ENCODE peak calls at places on chromosomes 6 and 20, in eight cellular contexts. D is neural crest cell, J is kidney epithelial cell, A is fibroblast of pulmonary artery, X is fibroblast of mammary gland, N is glutamatergic neuron, M is GM10248, C is left lung. B is an unnamed sample.

GRCh38 chr20:10696650-10697049 is 22.9 kb upstream of the JAG1 start:
- DNase-seq in M (peak), X (no peak), D (peak), A (no peak), N (peak), J (no peak), C (peak), B (no peak)

GRCh38 chr6:155158044-155158843 is 105.6 kb upstream of the CLDN20 start:
- DNase-seq in M (no peak), X (peak), C (no peak), A (no peak), D (no peak), J (no peak), N (no peak), B (no peak)

GRCh38 chr6:52253494-52253893 is 9.2 kb upstream of the IL17F start:
- DNase-seq in N (no peak), J (no peak), D (no peak), X (peak), A (peak), C (peak), M (no peak), B (no peak)

GRCh38 chr6:126524927-126525326 is 185.0 kb downstream of the CENPW start:
- DNase-seq in N (no peak), A (no peak), M (no peak), J (no peak), X (no peak), C (no peak), D (no peak), B (no peak)

GRCh38 chr20:63745424-63745805 is 5.8 kb downstream of the SLC2A4RG start:
- DNase-seq in N (no peak), X (no peak), D (no peak), M (peak), C (peak), A (no peak), J (no peak), B (no peak)

GRCh38 chr6:36609582-36609981 is 15.4 kb downstream of the SRSF3 start:
- DNase-seq in A (no peak), C (no peak), N (no peak), D (no peak), X (no peak), M (no peak), J (no peak), B (no peak)

GRCh38 chr6:15032015-15032414 is 213.9 kb upstream of the JARID2 start:
- DNase-seq in N (no peak), J (no peak), X (no peak), A (no peak), M (no peak), D (no peak), C (no peak), B (no peak)

GRCh38 chr20:45470262-45470931 is 844 bp downstream of the WFDC2 start:
- DNase-seq in A (peak), M (peak), X (peak), D (peak), C (peak), J (no peak), N (peak), B (peak)

GRCh38 chr6:14381225-14381887 is 263.8 kb downstream of the CD83 start:
- DNase-seq in X (no peak), D (no peak), C (no peak), A (no peak), N (no peak), M (no peak), J (no peak), B (no peak)

GRCh38 chr6:90472716-90473115 is 114.2 kb downstream of the MAP3K7 start:
- DNase-seq in N (no peak), C (no peak), J (no peak), A (no peak), M (no peak), D (no peak), X (no peak), B (no peak)

GRCh38 chr6:122947355-122947754 is 48.7 kb upstream of the CLVS2 start:
- DNase-seq in X (peak), M (peak), A (peak), N (no peak), C (no peak), D (peak), J (no peak), B (no peak)

GRCh38 chr20:9555781-9556180 is 41.4 kb downstream of the LAMP5 start:
- DNase-seq in A (no peak), J (no peak), X (peak), C (no peak), N (no peak), M (no peak), D (no peak), B (no peak)

GRCh38 chr6:165468361-165468760 is 159.0 kb upstream of the C6orf118 start:
- DNase-seq in D (no peak), N (no peak), C (no peak), A (no peak), X (no peak), M (no peak), J (no peak), B (no peak)

GRCh38 chr20:21509597-21510331 is 4.1 kb downstream of the NKX2-2 start:
- DNase-seq in J (no peak), N (peak), M (no peak), X (peak), D (no peak), A (peak), C (peak), B (no peak)

GRCh38 chr6:141833001-141833655 is 299.6 kb upstream of the GJE1 start:
- DNase-seq in C (no peak), X (no peak), M (no peak), N (no peak), D (no peak), A (no peak), J (no peak), B (no peak)

GRCh38 chr20:10647471-10647870 is 26.3 kb downstream of the JAG1 start:
- DNase-seq in C (no peak), N (peak), M (peak), D (no peak), X (peak), J (no peak), A (no peak), B (no peak)

GRCh38 chr6:28553986-28554881 is 28.6 kb downstream of the GPX5 start:
- DNase-seq in D (no peak), J (no peak), A (peak), C (no peak), N (no peak), X (no peak), M (no peak), B (no peak)

GRCh38 chr6:127177030-127177928 is 58.8 kb downstream of the RSPO3 start:
- DNase-seq in N (no peak), D (no peak), C (no peak), J (no peak), M (no peak), X (peak), A (peak), B (no peak)

DNA sequence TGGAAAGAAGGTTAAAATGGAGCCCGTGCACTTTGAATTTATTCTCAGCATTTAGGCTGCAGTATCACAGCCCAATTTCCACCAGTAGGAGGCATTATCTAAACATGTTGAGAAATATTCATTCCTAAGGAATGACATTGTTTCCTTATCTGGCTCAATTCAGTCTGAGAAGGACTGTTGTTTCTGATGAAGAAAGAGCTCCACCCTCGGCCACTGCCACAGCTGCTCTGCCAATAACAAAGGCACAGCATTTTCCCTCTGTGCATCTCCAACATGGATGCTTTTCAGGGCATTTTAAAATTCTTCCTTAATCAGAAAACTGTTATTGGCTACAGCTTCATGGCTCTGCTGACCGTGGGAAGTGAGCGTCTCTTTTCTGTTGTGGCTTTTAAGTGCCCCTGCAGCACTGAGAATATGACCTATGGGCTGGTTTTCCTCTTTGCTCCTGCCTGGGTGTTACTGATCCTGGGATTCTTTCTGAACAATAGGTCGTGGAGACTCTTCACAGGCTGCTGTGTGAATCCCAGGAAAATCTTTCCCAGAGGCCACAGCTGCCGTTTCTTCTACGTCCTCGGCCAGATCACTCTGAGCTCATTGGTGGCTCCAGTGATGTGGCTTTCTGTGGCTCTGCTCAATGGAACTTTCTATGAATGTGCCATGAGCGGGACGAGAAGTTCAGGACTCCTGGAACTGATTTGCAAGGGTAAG is at the start of gene CALHM5:
- DNase-seq in C (no peak), N (no peak), X (peak), M (no peak), J (peak), A (peak), D (no peak), B (no peak)
- TF ChIP-seq CTCF in C (peak), N (peak), X (peak), M (no peak), J (peak), A (peak), D (peak), B (peak)

GRCh38 chr6:104201557-104201956 is 658.2 kb downstream of the HACE1 start:
- DNase-seq in C (no peak), A (no peak), M (no peak), X (no peak), D (no peak), N (no peak), J (no peak), B (no peak)
- TF ChIP-seq CTCF in C (no peak), A (no peak), M (no peak), X (no peak), D (no peak), N (no peak), J (no peak), B (no peak)

GRCh38 chr6:106549521-106549920 is 79.8 kb downstream of the RTN4IP1 start:
- DNase-seq in D (no peak), A (no peak), J (no peak), M (no peak), X (no peak), C (no peak), N (no peak), B (no peak)

GRCh38 chr6:106546322-106547052 is 82.8 kb downstream of the RTN4IP1 start:
- DNase-seq in A (peak), C (no peak), D (no peak), N (no peak), M (no peak), X (peak), J (peak), B (no peak)

GRCh38 chr6:106547053-106547414 is 82.3 kb downstream of the RTN4IP1 start:
- DNase-seq in N (no peak), D (no peak), M (no peak), X (no peak), A (peak), J (no peak), C (no peak), B (no peak)

GRCh38 chr6:106547556-106547955 is 81.7 kb downstream of the RTN4IP1 start:
- DNase-seq in J (no peak), C (no peak), M (no peak), D (no peak), A (no peak), X (peak), N (no peak), B (no peak)

DNA sequence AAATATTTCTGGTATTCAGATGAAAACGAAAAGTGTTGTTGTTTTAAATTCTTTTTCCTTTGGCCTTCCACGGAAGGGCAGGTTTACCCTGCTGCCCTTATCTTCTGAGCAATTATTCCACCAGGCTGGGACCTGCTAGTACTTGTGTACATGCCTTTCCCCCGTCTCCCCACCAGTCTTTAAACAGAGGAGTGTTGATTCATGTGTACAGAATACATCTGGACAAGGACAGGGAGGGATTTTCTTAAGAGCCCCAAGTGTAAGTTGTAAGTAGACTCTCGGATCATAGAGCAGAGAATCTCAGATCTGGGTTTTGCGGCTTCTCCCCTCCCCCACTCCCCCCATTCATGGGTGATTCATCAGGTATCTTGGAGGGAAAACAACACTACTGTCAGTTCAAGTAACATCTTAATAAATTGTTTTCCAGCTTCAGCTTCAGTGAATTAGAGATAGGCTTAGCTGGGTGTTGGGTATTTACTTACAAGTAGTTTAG is 81.3 kb downstream of the RTN4IP1 start:
- DNase-seq in J (peak), X (peak), C (no peak), A (peak), D (no peak), N (no peak), M (no peak), B (no peak)
- TF ChIP-seq CTCF in J (no peak), X (no peak), C (no peak), A (no peak), D (no peak), N (no peak), M (no peak), B (no peak)

DNA sequence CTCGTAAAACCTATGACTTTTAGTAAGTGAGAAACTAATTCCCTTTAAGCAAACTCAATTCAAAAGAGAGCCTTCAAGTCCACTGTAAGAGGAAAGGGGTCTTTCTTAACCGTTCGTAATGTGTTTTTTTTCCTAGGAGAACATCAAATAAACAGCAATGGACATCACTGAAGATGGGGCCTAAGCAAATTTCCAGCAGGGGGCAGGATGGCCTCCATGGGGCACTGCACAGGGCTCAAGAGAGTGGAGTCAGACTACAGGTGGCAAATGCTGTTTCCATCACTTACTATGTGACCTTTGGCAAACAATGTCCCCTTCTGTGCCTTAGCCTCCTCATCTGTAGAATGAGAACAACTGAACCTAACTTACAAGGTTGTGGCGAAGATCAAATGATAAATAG is 88.7 kb downstream of the ARHGAP18 start:
- DNase-seq in N (no peak), A (no peak), X (peak), C (no peak), D (no peak), M (no peak), J (no peak), B (no peak)
- TF ChIP-seq CTCF in N (peak), A (peak), X (peak), C (no peak), D (peak), M (peak), J (peak), B (peak)

DNA sequence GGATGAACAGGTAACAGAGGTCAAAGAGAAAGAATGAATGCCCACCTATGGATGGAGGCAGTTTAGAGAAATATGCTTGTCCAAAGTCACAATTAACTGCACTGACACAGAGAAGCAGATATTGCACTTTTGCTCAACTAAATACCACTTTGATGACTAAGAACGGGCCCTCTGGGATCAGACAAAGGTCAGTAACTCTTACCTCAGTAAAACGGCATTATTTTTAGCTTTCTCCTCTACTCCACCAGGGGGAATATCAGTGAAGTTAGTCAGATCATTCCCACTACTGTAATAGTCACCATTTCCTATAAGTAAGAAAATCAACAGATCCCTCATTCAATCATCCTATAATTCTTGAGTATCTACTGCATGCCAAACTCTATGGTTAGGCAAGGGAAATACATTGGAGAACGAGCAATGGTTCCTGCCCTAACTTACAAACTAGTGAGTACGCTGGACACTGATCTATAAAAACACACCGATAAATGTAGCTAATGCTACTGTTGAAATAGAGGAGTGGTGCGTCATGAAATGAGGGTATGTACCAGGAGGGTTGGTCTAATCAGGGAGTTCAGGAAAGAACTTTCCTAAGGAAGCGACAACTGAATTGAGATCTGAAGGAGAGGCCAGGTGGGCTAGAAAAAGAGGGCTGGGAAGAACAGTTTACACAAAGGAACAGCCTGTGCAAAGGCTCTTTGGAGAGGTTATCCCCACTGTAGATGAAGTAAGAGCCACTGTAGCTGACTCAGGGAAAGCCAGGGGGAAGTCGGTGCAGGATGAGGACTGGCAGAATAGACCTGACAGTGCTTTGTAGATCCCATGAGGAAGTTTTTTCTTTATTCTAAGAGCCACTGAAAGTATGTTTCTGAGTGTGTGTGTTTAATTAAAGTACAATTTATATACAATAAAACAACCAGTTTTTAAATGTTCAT is 9.2 kb downstream of the ECI2 start:
- DNase-seq in A (peak), M (no peak), X (peak), C (no peak), N (no peak), J (peak), D (no peak), B (no peak)
- TF ChIP-seq CTCF in A (peak), M (no peak), X (peak), C (no peak), N (no peak), J (peak), D (peak), B (no peak)

DNA sequence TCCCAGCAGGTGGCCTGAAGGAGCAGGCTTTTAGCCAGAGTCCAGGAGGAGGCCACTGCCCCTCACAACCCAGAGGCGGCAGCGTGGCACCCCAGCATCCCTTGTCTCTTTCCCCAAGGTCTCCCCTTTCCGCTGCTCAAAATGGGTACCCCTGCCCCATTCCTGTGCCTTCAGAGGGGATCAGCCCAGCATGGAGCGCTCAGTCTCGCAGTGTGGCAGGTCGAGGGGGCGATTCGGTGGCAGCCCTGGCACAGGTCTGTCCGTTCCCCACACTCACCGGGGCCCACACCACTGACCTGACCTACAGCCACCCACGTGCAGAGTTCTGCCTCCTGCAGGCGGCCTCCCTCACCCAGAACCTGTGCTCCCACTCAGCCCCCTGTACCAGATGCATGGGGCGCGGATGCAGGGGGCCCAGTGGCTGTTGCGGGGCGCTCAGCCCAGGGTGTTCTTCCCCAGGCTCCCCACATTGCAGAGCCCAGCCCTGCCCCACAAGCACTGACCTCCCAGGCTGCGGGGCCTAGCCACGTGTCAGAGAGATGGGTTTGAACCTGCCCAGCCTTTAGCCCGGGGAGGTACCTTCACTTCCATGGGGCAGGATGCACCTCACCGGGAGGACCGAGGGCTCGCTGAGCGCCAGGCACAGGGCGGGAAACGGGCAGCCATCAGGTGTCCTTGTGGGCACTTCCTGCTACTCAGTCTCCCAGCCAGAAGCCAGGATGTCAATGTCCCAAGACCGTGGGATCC is 41.8 kb downstream of the DSTN start:
- DNase-seq in N (peak), A (no peak), J (no peak), D (no peak), X (peak), C (peak), M (peak), B (no peak)
- TF ChIP-seq CTCF in N (peak), A (peak), J (peak), D (peak), X (peak), C (no peak), M (no peak), B (peak)

DNA sequence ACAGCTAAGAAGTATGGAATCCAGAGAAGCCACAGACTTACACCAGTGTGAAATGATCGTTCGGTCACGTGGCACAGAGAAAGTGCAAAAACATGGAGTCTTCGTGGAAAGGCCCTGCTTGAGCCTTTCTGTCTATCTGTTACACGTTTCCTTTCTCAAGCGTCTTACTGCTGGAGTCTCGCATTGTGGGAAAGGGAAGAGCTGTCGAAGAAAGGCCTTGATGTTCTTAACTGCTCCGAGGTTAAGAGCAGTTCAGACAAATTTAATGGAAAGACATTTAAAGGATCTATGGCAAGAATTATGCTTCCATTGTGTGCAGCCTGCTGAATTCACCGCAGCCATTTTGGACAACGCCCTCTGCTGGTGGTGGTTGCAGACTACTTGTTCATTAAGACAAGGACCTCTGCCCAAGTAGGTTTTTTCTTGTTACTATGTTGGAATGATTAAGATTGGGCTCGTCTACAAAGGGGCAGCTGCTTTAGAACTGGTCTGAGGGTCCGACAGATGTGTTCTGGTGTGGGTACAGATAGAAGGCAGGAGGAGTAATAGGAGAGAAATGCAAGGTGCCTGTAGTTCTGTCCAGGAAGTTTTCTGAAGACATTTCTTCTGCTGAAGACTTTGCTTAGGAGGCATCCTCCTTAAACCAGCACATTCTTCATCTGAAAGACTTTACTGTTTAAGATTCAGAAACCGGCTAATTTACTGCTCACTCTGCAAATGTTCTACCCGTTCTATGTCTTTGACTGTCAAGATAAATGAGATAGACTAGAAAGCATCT is 24.7 kb upstream of the CCN6 start:
- DNase-seq in M (peak), X (peak), J (no peak), C (no peak), N (peak), A (peak), D (peak), B (peak)
- TF ChIP-seq CTCF in M (peak), X (peak), J (peak), C (peak), N (peak), A (peak), D (peak), B (peak)

B was measured in progenitor cell of endocrine pancreas.